ENCODE peak calls at places on chromosomes 7 and 10, in five cellular contexts. T is transverse colon, B is kidney epithelial cell, N is IMR-90, H is epithelial cell of esophagus. G is an unnamed sample.

GRCh38 chr7:138752568-138753518 is 45.0 kb upstream of the TMEM213 start:
- DNase-seq in H (peak), B (peak), T (peak), N (peak), G (no peak)

GRCh38 chr7:27188666-27189559 is 3.9 kb upstream of the HOXA11 start:
- DNase-seq in H (no peak), T (peak), B (no peak), N (no peak), G (peak)

GRCh38 chr10:63588436-63589180 is 67.4 kb downstream of the REEP3 start:
- DNase-seq in T (peak), H (peak), B (no peak), N (peak), G (peak)

GRCh38 chr7:24827589-24827988 is 70.3 kb upstream of the GSDME start:
- DNase-seq in N (peak), H (peak), B (no peak), T (no peak), G (peak)

GRCh38 chr10:73625004-73625883 is 16.0 kb downstream of the MYOZ1 start:
- DNase-seq in N (peak), H (peak), B (no peak), T (peak), G (peak)

GRCh38 chr10:13271552-13272163 is 28.2 kb downstream of the PHYH start:
- DNase-seq in T (peak), B (no peak), N (peak), H (peak), G (peak)

GRCh38 chr10:129643266-129643665 is 176.2 kb downstream of the MGMT start:
- DNase-seq in T (no peak), H (no peak), N (no peak), B (no peak), G (no peak)

GRCh38 chr10:19412531-19412930 is 363.9 kb downstream of the MALRD1 start:
- DNase-seq in H (peak), B (peak), T (no peak), N (peak), G (peak)

DNA sequence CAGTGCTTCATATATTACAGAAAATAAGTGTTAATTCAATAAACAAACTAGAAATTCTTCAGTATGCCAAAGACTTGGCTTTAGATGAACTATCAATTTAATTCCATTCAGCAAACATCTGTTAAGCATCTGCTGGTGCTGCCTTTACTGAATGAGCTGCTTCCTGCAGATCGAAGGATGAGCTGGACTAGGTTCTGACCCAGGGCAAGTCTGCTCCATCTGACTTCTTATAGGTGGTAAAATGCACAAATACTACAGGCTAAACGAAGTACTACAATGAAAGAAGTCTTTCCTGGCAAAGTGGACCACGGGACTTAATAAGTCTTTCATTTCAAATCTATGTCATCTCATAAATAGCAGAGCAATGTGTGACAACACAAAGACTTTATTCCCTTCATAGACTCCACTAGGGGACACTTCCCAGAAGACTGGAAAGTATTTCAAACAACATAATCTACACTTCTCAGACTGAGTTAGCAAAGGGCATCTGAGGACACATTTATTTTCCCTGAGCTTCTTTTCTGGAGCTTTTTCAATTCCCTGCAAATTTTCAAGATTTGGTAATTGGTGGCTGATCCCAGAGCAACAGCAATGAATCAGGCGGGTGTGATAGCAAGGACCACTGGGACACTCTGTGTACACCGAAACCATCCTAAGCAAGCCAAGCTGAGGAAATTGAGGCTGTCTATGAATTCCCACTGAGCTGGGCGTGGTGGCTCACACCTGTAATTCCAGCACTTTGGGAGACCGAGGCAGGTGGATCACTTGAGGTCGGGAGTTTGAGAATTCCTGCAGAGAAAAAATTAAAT is 108.9 kb upstream of the FRMD4A start:
- DNase-seq in H (no peak), N (peak), B (no peak), T (no peak), G (no peak)
- TF ChIP-seq CTCF in H (no peak), N (no peak), B (no peak), T (no peak), G (no peak)

DNA sequence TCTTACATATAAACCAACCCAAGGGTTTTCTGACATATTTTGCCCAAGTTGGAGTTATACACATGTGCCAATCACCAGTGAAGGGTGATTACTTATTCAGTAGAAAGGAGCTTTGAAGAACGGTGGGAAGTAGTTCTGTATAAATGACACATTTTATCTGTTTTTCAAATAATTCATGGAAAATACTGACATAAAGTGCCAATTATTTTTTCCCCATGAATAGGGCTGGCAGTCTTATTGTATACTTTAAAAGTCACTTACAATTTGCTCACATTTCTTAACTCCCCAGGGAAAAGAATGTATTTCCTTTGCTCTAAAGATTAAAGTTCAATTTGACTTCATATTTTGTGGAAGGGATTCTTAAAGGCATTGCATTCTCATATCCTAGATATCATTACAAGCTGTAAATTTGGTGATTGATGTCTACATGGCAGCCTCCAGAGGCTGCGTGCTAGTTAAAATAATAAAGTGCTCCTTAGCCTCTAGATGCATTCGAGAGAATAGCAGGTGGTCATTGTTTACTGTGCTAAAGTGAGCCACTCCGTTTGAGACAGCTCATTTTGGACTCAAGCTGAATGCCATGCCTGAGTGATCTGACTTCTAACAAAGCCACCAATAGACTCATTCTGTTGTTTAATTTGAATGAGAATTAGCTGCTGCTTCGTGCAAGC is 148.8 kb upstream of the NRP1 start:
- DNase-seq in B (no peak), T (no peak), N (peak), H (no peak), G (no peak)
- H3K4me3 ChIP-seq in B (no peak), T (no peak), N (no peak), H (no peak), G (no peak)

GRCh38 chr7:42831051-42831952 is 80.6 kb downstream of the C7orf25 start:
- DNase-seq in B (no peak), H (peak), N (peak), T (peak), G (peak)
- TF ChIP-seq CTCF in B (peak), H (peak), N (peak), T (peak), G (peak)

GRCh38 chr10:785539-786214 is 96.2 kb upstream of the DIP2C start:
- DNase-seq in B (no peak), N (no peak), H (no peak), T (no peak), G (no peak)

GRCh38 chr10:786666-787512 is 97.4 kb upstream of the DIP2C start:
- DNase-seq in B (no peak), H (no peak), N (no peak), T (no peak), G (no peak)

GRCh38 chr10:782751-783648 is 93.5 kb upstream of the DIP2C start:
- DNase-seq in B (no peak), T (peak), N (no peak), H (no peak), G (no peak)

GRCh38 chr10:784377-784758 is 94.9 kb upstream of the DIP2C start:
- DNase-seq in N (no peak), H (no peak), T (peak), B (no peak), G (no peak)

GRCh38 chr10:784759-785538 is 95.5 kb upstream of the DIP2C start:
- DNase-seq in H (peak), N (peak), B (peak), T (peak), G (peak)
- H3K4me3 ChIP-seq in H (peak), N (peak), B (peak), T (peak), G (peak)

GRCh38 chr7:127677433-127678230 is 25.6 kb downstream of the SND1 start:
- DNase-seq in T (no peak), H (no peak), N (no peak), B (no peak), G (no peak)
- TF ChIP-seq CTCF in T (no peak), H (no peak), N (no peak), B (no peak), G (no peak)

GRCh38 chr10:100006241-100006886 is 3.4 kb downstream of the DNMBP start:
- DNase-seq in N (peak), B (peak), T (no peak), H (peak), G (peak)
- H3K4me3 ChIP-seq in N (peak), B (no peak), T (no peak), H (peak), G (no peak)

GRCh38 chr10:21534611-21535493 is 820 bp downstream of the MLLT10 start:
- DNase-seq in H (peak), N (peak), B (no peak), T (peak), G (peak)
- TF ChIP-seq CTCF in H (no peak), N (no peak), B (no peak), T (no peak), G (no peak)